ENCODE peak calls at places on chromosomes 6 and 20, in eight cellular contexts. N is hepatocyte, P is NCI-H524 treated with DMSO at 0.1 percent for 48 hours, G is AG04450, M is left colon, O is NCI-H2171 treated with DMSO at 0.1 percent for 48 hours, L is germinal center, J is iris pigment epithelial cell. E is an unnamed sample.

GRCh38 chr20:51228763-51229162 is 205.9 kb upstream of the KCNG1 start:
- DNase-seq in N (no peak), P (no peak), O (no peak), M (no peak), J (no peak), L (no peak), G (no peak), E (no peak)

GRCh38 chr6:141988954-141989705 is 143.6 kb upstream of the GJE1 start:
- DNase-seq in J (peak), P (no peak), M (no peak), G (peak), L (peak), N (peak), O (peak), E (no peak)

GRCh38 chr20:47411161-47411560 is 54.7 kb upstream of the ZMYND8 start:
- DNase-seq in G (no peak), P (no peak), O (no peak), J (no peak), M (no peak), L (no peak), N (no peak), E (no peak)

GRCh38 chr6:169173532-169174268 is 79.9 kb downstream of the THBS2 start:
- DNase-seq in G (no peak), M (no peak), J (peak), L (no peak), P (no peak), O (no peak), N (no peak), E (no peak)

GRCh38 chr6:72218125-72218524 is 331.8 kb downstream of the RIMS1 start:
- DNase-seq in M (no peak), P (no peak), O (no peak), N (peak), J (peak), L (peak), G (no peak), E (no peak)

GRCh38 chr6:73523434-73524123 is 2.7 kb upstream of the EEF1A1 start:
- DNase-seq in O (no peak), P (no peak), L (peak), N (peak), M (peak), J (peak), G (no peak), E (peak)

GRCh38 chr6:149862901-149863595 is 1.1 kb downstream of the LRP11 start:
- DNase-seq in N (peak), J (peak), O (peak), G (no peak), P (no peak), M (peak), L (peak), E (peak)

GRCh38 chr6:44126320-44127149 is 717 bp downstream of the MRPL14 start:
- DNase-seq in M (peak), P (no peak), G (no peak), N (peak), O (peak), L (peak), J (peak), E (peak)

GRCh38 chr6:153056308-153056707 is 53.8 kb upstream of the MTRF1L start:
- DNase-seq in N (no peak), M (no peak), G (no peak), O (peak), P (no peak), L (no peak), J (no peak), E (no peak)

GRCh38 chr20:39661833-39662232 is 699.7 kb downstream of the DHX35 start:
- DNase-seq in N (peak), M (no peak), L (no peak), J (no peak), G (no peak), O (no peak), P (no peak), E (no peak)

GRCh38 chr6:2839195-2839981 is 2.3 kb downstream of the SERPINB1 start:
- DNase-seq in J (peak), N (peak), M (no peak), P (no peak), O (no peak), G (no peak), L (no peak), E (no peak)

GRCh38 chr6:105087571-105088211 is 92.1 kb downstream of the POPDC3 start:
- DNase-seq in J (peak), L (peak), O (peak), P (peak), M (no peak), G (peak), N (peak), E (no peak)

GRCh38 chr6:84227434-84228197 is at the start of gene CEP162:
- DNase-seq in P (peak), G (peak), M (peak), N (peak), J (peak), L (peak), O (peak), E (peak)

GRCh38 chr20:36768768-36769430 is 4.7 kb downstream of the DSN1 start:
- DNase-seq in L (no peak), J (peak), N (no peak), P (no peak), G (no peak), M (no peak), O (no peak), E (no peak)

GRCh38 chr6:167750956-167751358 is 75.8 kb upstream of the AFDN start:
- DNase-seq in O (no peak), M (peak), P (no peak), G (no peak), L (no peak), J (no peak), N (peak), E (no peak)

GRCh38 chr6:106894978-106895702 is 79.4 kb downstream of the CD24 start:
- DNase-seq in G (no peak), P (no peak), J (peak), N (peak), M (no peak), L (no peak), O (no peak), E (no peak)

GRCh38 chr20:13322621-13323020 is 101.5 kb downstream of the ISM1 start:
- DNase-seq in M (no peak), G (no peak), O (no peak), L (no peak), J (no peak), P (no peak), N (no peak), E (no peak)

GRCh38 chr6:168196385-168196860 is 117.4 kb upstream of the FRMD1 start:
- DNase-seq in P (no peak), L (no peak), G (no peak), O (no peak), J (no peak), M (peak), N (no peak), E (no peak)

GRCh38 chr6:138833819-138834539 is 38.1 kb downstream of the ECT2L start:
- DNase-seq in G (no peak), L (no peak), J (peak), N (no peak), P (peak), O (peak), M (no peak), E (no peak)

GRCh38 chr6:90144396-90144795 is 152.2 kb downstream of the BACH2 start:
- DNase-seq in O (no peak), P (no peak), L (no peak), N (no peak), M (no peak), G (no peak), J (no peak), E (no peak)

GRCh38 chr6:148905901-148906300 is 159.1 kb downstream of the UST start:
- DNase-seq in J (no peak), G (no peak), O (no peak), M (no peak), P (no peak), N (no peak), L (no peak), E (no peak)

GRCh38 chr6:164928366-164929154 is 380.8 kb downstream of the C6orf118 start:
- DNase-seq in L (no peak), P (no peak), M (no peak), O (no peak), J (no peak), N (no peak), G (no peak), E (no peak)

GRCh38 chr20:63009988-63010769 is 3.4 kb upstream of the BHLHE23 start:
- DNase-seq in J (peak), O (no peak), N (no peak), G (no peak), P (no peak), L (peak), M (peak), E (no peak)

GRCh38 chr20:20699144-20699543 is 13.3 kb downstream of the RALGAPA2 start:
- DNase-seq in M (no peak), O (no peak), G (no peak), N (no peak), P (no peak), L (no peak), J (no peak), E (no peak)

GRCh38 chr20:9053108-9053507 is 15.8 kb upstream of the PLCB4 start:
- DNase-seq in G (no peak), N (no peak), P (no peak), L (no peak), O (no peak), M (no peak), J (no peak), E (no peak)

GRCh38 chr6:29071831-29072723 is 15.0 kb downstream of the OR2B3 start:
- DNase-seq in G (no peak), M (no peak), J (peak), L (peak), P (no peak), N (peak), O (peak), E (no peak)

GRCh38 chr6:63637865-63638445 is 2.4 kb downstream of the PHF3 start:
- DNase-seq in O (no peak), G (no peak), N (no peak), J (peak), L (no peak), P (no peak), M (no peak), E (no peak)

GRCh38 chr6:25971187-25971811 is 8.7 kb downstream of the TRIM38 start:
- DNase-seq in O (no peak), L (no peak), P (no peak), M (no peak), J (peak), G (peak), N (peak), E (peak)

GRCh38 chr6:96794980-96795379 is 42.3 kb downstream of the GPR63 start:
- DNase-seq in G (no peak), P (no peak), N (no peak), M (no peak), J (peak), O (no peak), L (no peak), E (no peak)

GRCh38 chr20:50814438-50815161 is 19.7 kb downstream of the BCAS4 start:
- DNase-seq in L (no peak), N (no peak), O (no peak), M (no peak), P (no peak), J (no peak), G (no peak), E (no peak)

GRCh38 chr20:13220857-13221297 is at the start of gene ISM1:
- DNase-seq in O (no peak), L (peak), J (peak), N (peak), M (no peak), P (no peak), G (no peak), E (peak)

GRCh38 chr6:150919938-150920337 is 54.4 kb downstream of the MTHFD1L start:
- DNase-seq in P (no peak), N (no peak), M (no peak), O (no peak), J (no peak), L (no peak), G (no peak), E (no peak)

GRCh38 chr6:41694815-41695536 is 40.4 kb downstream of the TFEB start:
- DNase-seq in M (no peak), O (no peak), N (no peak), J (peak), P (no peak), G (no peak), L (no peak), E (no peak)

GRCh38 chr6:31876357-31876756 is 2.4 kb downstream of the SLC44A4 start:
- DNase-seq in J (no peak), O (no peak), L (no peak), N (no peak), G (no peak), P (no peak), M (no peak), E (no peak)

GRCh38 chr20:51385941-51386530 is 156.5 kb downstream of the NFATC2 start:
- DNase-seq in G (no peak), N (no peak), L (peak), P (no peak), O (peak), M (no peak), J (peak), E (no peak)

GRCh38 chr6:159693894-159694545 is 979 bp upstream of the SOD2 start:
- DNase-seq in M (peak), O (no peak), L (peak), J (peak), N (peak), G (no peak), P (no peak), E (no peak)

GRCh38 chr6:12761376-12762115 is 45.0 kb downstream of the PHACTR1 start:
- DNase-seq in M (no peak), L (no peak), O (peak), N (no peak), J (peak), P (peak), G (no peak), E (no peak)

GRCh38 chr6:44444853-44445252 is 57.3 kb downstream of the CDC5L start:
- DNase-seq in N (no peak), O (no peak), M (no peak), J (no peak), P (no peak), G (no peak), L (no peak), E (no peak)

GRCh38 chr6:170459451-170459850 is 93.7 kb downstream of the PSMB1 start:
- DNase-seq in L (peak), M (peak), P (no peak), N (no peak), J (peak), G (no peak), O (no peak), E (peak)

GRCh38 chr6:159935633-159936032 is 33.2 kb upstream of the IGF2R start:
- DNase-seq in P (no peak), M (no peak), G (no peak), J (peak), N (no peak), L (no peak), O (no peak), E (no peak)